ENCODE peak calls at places on chromosomes 7 and 10, in eight cellular contexts. One of them, this sample, is unnamed.

GRCh38 chr7:100211342-100211780 is 8.4 kb upstream of the PVRIG start:
- DNase-seq in pancreas: no peak
- DNase-seq in neuronal stem cell: no peak
- DNase-seq in CD4-positive, alpha-beta T cell: no peak
- DNase-seq in esophagus squamous epithelium: no peak
- DNase-seq in colonic mucosa: no peak
- DNase-seq in HepG2: no peak
- DNase-seq in IMR-90: no peak
- DNase-seq in this sample: no peak

GRCh38 chr10:13518076-13518692 is 10.6 kb downstream of the BEND7 start:
- DNase-seq in CD4-positive, alpha-beta T cell: no peak
- DNase-seq in IMR-90: peak; percentile 22
- DNase-seq in neuronal stem cell: no peak
- DNase-seq in colonic mucosa: no peak
- DNase-seq in esophagus squamous epithelium: no peak
- DNase-seq in HepG2: no peak
- DNase-seq in pancreas: no peak
- DNase-seq in this sample: no peak

GRCh38 chr7:129569811-129570215 is 41.7 kb upstream of the NRF1 start:
- DNase-seq in esophagus squamous epithelium: no peak
- DNase-seq in CD4-positive, alpha-beta T cell: no peak
- DNase-seq in IMR-90: peak; percentile 85
- DNase-seq in neuronal stem cell: no peak
- DNase-seq in HepG2: peak; percentile 89
- DNase-seq in colonic mucosa: peak; percentile 76
- DNase-seq in pancreas: no peak
- DNase-seq in this sample: no peak

GRCh38 chr10:13003004-13003403 is 1.5 kb upstream of the CCDC3 start:
- DNase-seq in neuronal stem cell: no peak
- DNase-seq in HepG2: no peak
- DNase-seq in IMR-90: peak; percentile 48
- DNase-seq in pancreas: no peak
- DNase-seq in colonic mucosa: no peak
- DNase-seq in CD4-positive, alpha-beta T cell: no peak
- DNase-seq in esophagus squamous epithelium: no peak
- DNase-seq in this sample: no peak

GRCh38 chr10:60246382-60246781 is 143.3 kb downstream of the ANK3 start:
- DNase-seq in HepG2: no peak
- DNase-seq in IMR-90: no peak
- DNase-seq in CD4-positive, alpha-beta T cell: no peak
- DNase-seq in esophagus squamous epithelium: no peak
- DNase-seq in neuronal stem cell: no peak
- DNase-seq in colonic mucosa: no peak
- DNase-seq in pancreas: no peak
- DNase-seq in this sample: no peak

GRCh38 chr7:18846765-18847215 is 270.6 kb downstream of the TWIST1 start:
- DNase-seq in CD4-positive, alpha-beta T cell: no peak
- DNase-seq in neuronal stem cell: no peak
- DNase-seq in HepG2: no peak
- DNase-seq in IMR-90: no peak
- DNase-seq in pancreas: no peak
- DNase-seq in colonic mucosa: no peak
- DNase-seq in esophagus squamous epithelium: no peak
- DNase-seq in this sample: no peak

GRCh38 chr10:127148066-127148932 is 48.1 kb downstream of the INSYN2A start:
- DNase-seq in colonic mucosa: no peak
- DNase-seq in esophagus squamous epithelium: no peak
- DNase-seq in pancreas: no peak
- DNase-seq in neuronal stem cell: no peak
- DNase-seq in IMR-90: peak; percentile 91
- DNase-seq in HepG2: no peak
- DNase-seq in CD4-positive, alpha-beta T cell: no peak
- DNase-seq in this sample: no peak

GRCh38 chr10:94125856-94126255 is 132.1 kb downstream of the PLCE1 start:
- DNase-seq in esophagus squamous epithelium: no peak
- DNase-seq in neuronal stem cell: no peak
- DNase-seq in colonic mucosa: no peak
- DNase-seq in HepG2: no peak
- DNase-seq in IMR-90: peak; percentile 94
- DNase-seq in CD4-positive, alpha-beta T cell: no peak
- DNase-seq in pancreas: no peak
- DNase-seq in this sample: no peak

GRCh38 chr10:49643296-49644034 is 29.6 kb downstream of the CHAT start:
- DNase-seq in HepG2: no peak
- DNase-seq in esophagus squamous epithelium: no peak
- DNase-seq in CD4-positive, alpha-beta T cell: peak; percentile 23
- DNase-seq in pancreas: no peak
- DNase-seq in colonic mucosa: no peak
- DNase-seq in IMR-90: no peak
- DNase-seq in neuronal stem cell: no peak
- DNase-seq in this sample: no peak

GRCh38 chr10:46314046-46314445 is 27.2 kb downstream of the ANTXRL start:
- DNase-seq in neuronal stem cell: no peak
- DNase-seq in CD4-positive, alpha-beta T cell: no peak
- DNase-seq in esophagus squamous epithelium: no peak
- DNase-seq in HepG2: no peak
- DNase-seq in IMR-90: no peak
- DNase-seq in pancreas: no peak
- DNase-seq in colonic mucosa: no peak
- DNase-seq in this sample: no peak

GRCh38 chr10:103839867-103840746 is 15.3 kb downstream of the SH3PXD2A start:
- DNase-seq in HepG2: no peak
- DNase-seq in CD4-positive, alpha-beta T cell: no peak
- DNase-seq in colonic mucosa: peak; percentile 72
- DNase-seq in esophagus squamous epithelium: no peak
- DNase-seq in neuronal stem cell: no peak
- DNase-seq in IMR-90: no peak
- DNase-seq in pancreas: no peak
- DNase-seq in this sample: no peak

GRCh38 chr10:71372882-71373495 is 23.7 kb upstream of the CDH23 start:
- DNase-seq in HepG2: no peak
- DNase-seq in pancreas: no peak
- DNase-seq in colonic mucosa: no peak
- DNase-seq in IMR-90: no peak
- DNase-seq in CD4-positive, alpha-beta T cell: no peak
- DNase-seq in esophagus squamous epithelium: no peak
- DNase-seq in neuronal stem cell: no peak
- DNase-seq in this sample: no peak

GRCh38 chr10:97792058-97792721 is 20.4 kb upstream of the SFRP5 start:
- DNase-seq in colonic mucosa: peak; percentile 76
- DNase-seq in neuronal stem cell: peak; percentile 58
- DNase-seq in HepG2: peak; percentile 48
- DNase-seq in pancreas: peak; percentile 91
- DNase-seq in CD4-positive, alpha-beta T cell: peak; percentile 77
- DNase-seq in IMR-90: peak; percentile 46
- DNase-seq in esophagus squamous epithelium: no peak
- DNase-seq in this sample: no peak

GRCh38 chr7:37371755-37372154 is 76.9 kb downstream of the ELMO1 start:
- DNase-seq in colonic mucosa: no peak
- DNase-seq in IMR-90: no peak
- DNase-seq in pancreas: no peak
- DNase-seq in CD4-positive, alpha-beta T cell: no peak
- DNase-seq in neuronal stem cell: no peak
- DNase-seq in esophagus squamous epithelium: no peak
- DNase-seq in HepG2: no peak
- DNase-seq in this sample: no peak

GRCh38 chr10:70752571-70752970 is 32.6 kb downstream of the TBATA start:
- DNase-seq in CD4-positive, alpha-beta T cell: no peak
- DNase-seq in pancreas: peak; percentile 41
- DNase-seq in esophagus squamous epithelium: no peak
- DNase-seq in IMR-90: no peak
- DNase-seq in HepG2: no peak
- DNase-seq in colonic mucosa: no peak
- DNase-seq in neuronal stem cell: no peak
- DNase-seq in this sample: no peak

GRCh38 chr7:159197066-159197975 is 52.7 kb upstream of the VIPR2 start:
- DNase-seq in IMR-90: no peak
- DNase-seq in CD4-positive, alpha-beta T cell: no peak
- DNase-seq in neuronal stem cell: peak; percentile 4
- DNase-seq in esophagus squamous epithelium: no peak
- DNase-seq in HepG2: no peak
- DNase-seq in colonic mucosa: peak; percentile 43
- DNase-seq in pancreas: no peak
- DNase-seq in this sample: peak; percentile 83

GRCh38 chr10:7787150-7787856 is 490 bp downstream of the KIN start:
- DNase-seq in pancreas: no peak
- DNase-seq in esophagus squamous epithelium: no peak
- DNase-seq in HepG2: no peak
- DNase-seq in colonic mucosa: no peak
- DNase-seq in CD4-positive, alpha-beta T cell: no peak
- DNase-seq in IMR-90: peak; percentile 24
- DNase-seq in neuronal stem cell: no peak
- DNase-seq in this sample: no peak

GRCh38 chr7:105838273-105839141 is 37.9 kb downstream of the ATXN7L1 start:
- DNase-seq in IMR-90: peak; percentile 73
- DNase-seq in neuronal stem cell: no peak
- DNase-seq in CD4-positive, alpha-beta T cell: no peak
- DNase-seq in colonic mucosa: peak; percentile 70
- DNase-seq in pancreas: no peak
- DNase-seq in HepG2: no peak
- DNase-seq in esophagus squamous epithelium: no peak
- DNase-seq in this sample: peak; percentile 14

GRCh38 chr7:26085771-26086170 is 66.2 kb upstream of the NFE2L3 start:
- DNase-seq in esophagus squamous epithelium: no peak
- DNase-seq in colonic mucosa: no peak
- DNase-seq in HepG2: no peak
- DNase-seq in pancreas: no peak
- DNase-seq in IMR-90: no peak
- DNase-seq in CD4-positive, alpha-beta T cell: no peak
- DNase-seq in neuronal stem cell: no peak
- DNase-seq in this sample: no peak

GRCh38 chr7:151808296-151809155 is 68.4 kb downstream of the PRKAG2 start:
- DNase-seq in IMR-90: no peak
- DNase-seq in pancreas: no peak
- DNase-seq in neuronal stem cell: no peak
- DNase-seq in HepG2: peak; percentile 66
- DNase-seq in colonic mucosa: no peak
- DNase-seq in esophagus squamous epithelium: no peak
- DNase-seq in CD4-positive, alpha-beta T cell: no peak
- DNase-seq in this sample: no peak

GRCh38 chr7:35718047-35718446 is 23.1 kb upstream of the HERPUD2 start:
- DNase-seq in pancreas: no peak
- DNase-seq in neuronal stem cell: no peak
- DNase-seq in IMR-90: no peak
- DNase-seq in CD4-positive, alpha-beta T cell: no peak
- DNase-seq in HepG2: no peak
- DNase-seq in colonic mucosa: no peak
- DNase-seq in esophagus squamous epithelium: no peak
- DNase-seq in this sample: no peak

GRCh38 chr10:4833286-4833685 is 7.3 kb downstream of the AKR1E2 start:
- DNase-seq in neuronal stem cell: no peak
- DNase-seq in pancreas: no peak
- DNase-seq in CD4-positive, alpha-beta T cell: no peak
- DNase-seq in HepG2: no peak
- DNase-seq in colonic mucosa: no peak
- DNase-seq in esophagus squamous epithelium: no peak
- DNase-seq in IMR-90: no peak
- DNase-seq in this sample: peak; percentile 72

GRCh38 chr10:120381924-120382323 is 75.1 kb upstream of the PLPP4 start:
- DNase-seq in esophagus squamous epithelium: no peak
- DNase-seq in HepG2: no peak
- DNase-seq in colonic mucosa: no peak
- DNase-seq in neuronal stem cell: no peak
- DNase-seq in CD4-positive, alpha-beta T cell: no peak
- DNase-seq in pancreas: no peak
- DNase-seq in IMR-90: no peak
- DNase-seq in this sample: no peak

DNA sequence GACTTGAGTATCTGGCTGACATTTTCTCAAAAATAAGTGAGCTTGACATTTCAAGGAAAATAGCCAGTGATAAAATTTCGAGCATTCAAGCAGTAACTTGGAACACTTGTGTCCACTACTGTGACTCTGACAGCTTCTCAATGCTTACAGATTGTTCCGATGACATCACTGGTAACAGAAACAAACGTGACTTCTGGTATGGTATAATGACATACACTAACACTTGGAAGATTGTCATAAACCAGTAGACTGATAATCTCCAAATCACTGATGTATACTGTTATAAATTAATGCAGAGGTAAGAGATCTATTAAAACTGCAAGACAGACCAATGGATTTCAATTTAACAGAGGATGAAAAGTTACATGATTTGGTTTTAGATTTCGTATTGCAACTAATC is 6.5 kb downstream of the MINDY3 start:
- DNase-seq in CD4-positive, alpha-beta T cell: no peak
- DNase-seq in colonic mucosa: no peak
- DNase-seq in HepG2: no peak
- DNase-seq in esophagus squamous epithelium: no peak
- DNase-seq in IMR-90: no peak
- DNase-seq in pancreas: no peak
- DNase-seq in neuronal stem cell: no peak
- DNase-seq in this sample: no peak
- H3K9me3 ChIP-seq in CD4-positive, alpha-beta T cell: no peaks in the 10 kb centered on the region
- H3K9me3 ChIP-seq in colonic mucosa: no peaks in the 10 kb centered on the region
- H3K9me3 ChIP-seq in HepG2: no peaks in the 10 kb centered on the region
- H3K9me3 ChIP-seq in esophagus squamous epithelium: peaks cover 12% of the 10 kb centered on the region
- H3K9me3 ChIP-seq in IMR-90: peaks cover 3% of the 10 kb centered on the region
- H3K9me3 ChIP-seq in pancreas: no peaks in the 10 kb centered on the region
- H3K9me3 ChIP-seq in neuronal stem cell: peaks cover 1% of the 10 kb centered on the region
- H3K9me3 ChIP-seq in this sample: no peaks in the 10 kb centered on the region

DNA sequence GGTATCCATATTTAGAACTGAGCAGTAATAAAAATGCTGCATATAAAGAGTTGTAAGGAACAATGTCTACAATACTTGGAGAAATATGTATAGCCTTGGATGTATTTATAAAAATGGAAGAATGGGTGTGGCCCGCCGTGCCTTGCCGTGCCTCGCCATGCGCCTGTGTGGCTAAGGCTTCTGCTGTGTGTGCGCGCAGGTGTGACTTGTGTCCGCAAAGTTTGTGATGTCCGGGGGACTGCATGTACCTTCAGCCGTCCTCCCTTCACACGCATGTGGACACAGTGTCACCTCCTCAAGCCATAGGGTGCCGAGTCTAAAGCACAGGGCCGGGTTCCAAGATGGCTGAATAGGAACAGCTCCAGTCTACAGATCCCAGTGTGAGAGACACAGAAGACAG is 9.8 kb downstream of the SAMD9 start:
- DNase-seq in IMR-90: no peak
- DNase-seq in colonic mucosa: no peak
- DNase-seq in CD4-positive, alpha-beta T cell: no peak
- DNase-seq in neuronal stem cell: no peak
- DNase-seq in pancreas: peak; percentile 24
- DNase-seq in esophagus squamous epithelium: no peak
- DNase-seq in HepG2: no peak
- DNase-seq in this sample: no peak
- H3K9me3 ChIP-seq in IMR-90: no peaks in the 10 kb centered on the region
- H3K9me3 ChIP-seq in colonic mucosa: no peaks in the 10 kb centered on the region
- H3K9me3 ChIP-seq in CD4-positive, alpha-beta T cell: peaks cover 68% of the 10 kb centered on the region
- H3K9me3 ChIP-seq in neuronal stem cell: no peaks in the 10 kb centered on the region
- H3K9me3 ChIP-seq in pancreas: peaks cover 8% of the 10 kb centered on the region
- H3K9me3 ChIP-seq in esophagus squamous epithelium: peaks cover 84% of the 10 kb centered on the region
- H3K9me3 ChIP-seq in HepG2: no peaks in the 10 kb centered on the region
- H3K9me3 ChIP-seq in this sample: peaks cover 84% of the 10 kb centered on the region

GRCh38 chr7:130732980-130733865 is 784 bp downstream of the KLF14 start:
- DNase-seq in pancreas: peak; percentile 83
- DNase-seq in colonic mucosa: peak; percentile 43
- DNase-seq in IMR-90: peak; percentile 1
- DNase-seq in CD4-positive, alpha-beta T cell: peak; percentile 43
- DNase-seq in esophagus squamous epithelium: no peak
- DNase-seq in neuronal stem cell: no peak
- DNase-seq in HepG2: no peak
- DNase-seq in this sample: no peak
- H3K9me3 ChIP-seq in pancreas: no peaks in the 10 kb centered on the region
- H3K9me3 ChIP-seq in colonic mucosa: no peaks in the 10 kb centered on the region
- H3K9me3 ChIP-seq in IMR-90: peaks cover 38% of the 10 kb centered on the region
- H3K9me3 ChIP-seq in CD4-positive, alpha-beta T cell: peaks cover 25% of the 10 kb centered on the region
- H3K9me3 ChIP-seq in esophagus squamous epithelium: peaks cover 36% of the 10 kb centered on the region
- H3K9me3 ChIP-seq in neuronal stem cell: peaks cover 14% of the 10 kb centered on the region
- H3K9me3 ChIP-seq in HepG2: no peaks in the 10 kb centered on the region
- H3K9me3 ChIP-seq in this sample: peaks cover 15% of the 10 kb centered on the region

GRCh38 chr10:91803386-91804125 is 5.3 kb downstream of the TNKS2 start:
- DNase-seq in pancreas: no peak
- DNase-seq in colonic mucosa: no peak
- DNase-seq in esophagus squamous epithelium: no peak
- DNase-seq in HepG2: peak; percentile 90
- DNase-seq in IMR-90: no peak
- DNase-seq in neuronal stem cell: no peak
- DNase-seq in CD4-positive, alpha-beta T cell: no peak
- DNase-seq in this sample: no peak
- H3K9me3 ChIP-seq in pancreas: no peaks in the 10 kb centered on the region
- H3K9me3 ChIP-seq in colonic mucosa: no peaks in the 10 kb centered on the region
- H3K9me3 ChIP-seq in esophagus squamous epithelium: no peaks in the 10 kb centered on the region
- H3K9me3 ChIP-seq in HepG2: no peaks in the 10 kb centered on the region
- H3K9me3 ChIP-seq in IMR-90: no peaks in the 10 kb centered on the region
- H3K9me3 ChIP-seq in neuronal stem cell: no peaks in the 10 kb centered on the region
- H3K9me3 ChIP-seq in CD4-positive, alpha-beta T cell: no peaks in the 10 kb centered on the region
- H3K9me3 ChIP-seq in this sample: no peaks in the 10 kb centered on the region